ENCODE peak calls at places on chromosomes 11 and 22, in six cellular contexts. Z, N, L, E, V and H are unnamed samples.

GRCh38 chr22:35839811-35840739 is 122.4 kb downstream of the APOL5 start:
- DNase-seq in Z (peak; percentile 81), N (peak; percentile 96), L (peak; percentile 95), E (peak; percentile 86), V (peak; percentile 86), H (no peak)

GRCh38 chr22:22856364-22856763 is 31.3 kb upstream of the IGLL5 start:
- DNase-seq in Z (no peak), N (peak; percentile 8), L (no peak), E (no peak), V (no peak), H (no peak)

GRCh38 chr11:15818132-15818842 is 538.1 kb downstream of the SOX6 start:
- DNase-seq in Z (no peak), N (no peak), L (no peak), E (no peak), V (peak; percentile 41), H (no peak)

GRCh38 chr22:37017356-37017755 is 1.9 kb downstream of the TST start:
- DNase-seq in Z (no peak), N (no peak), L (no peak), E (no peak), V (no peak), H (no peak)

GRCh38 chr11:83174008-83174407 is 17.1 kb downstream of the PCF11 start:
- DNase-seq in Z (no peak), N (no peak), L (no peak), E (no peak), V (no peak), H (no peak)

GRCh38 chr11:20342347-20343279 is 20.9 kb upstream of the HTATIP2 start:
- DNase-seq in Z (no peak), N (peak; percentile 87), L (no peak), E (no peak), V (no peak), H (no peak)

GRCh38 chr11:68574308-68574707 is 110.0 kb upstream of the GAL start:
- DNase-seq in Z (no peak), N (no peak), L (no peak), E (no peak), V (no peak), H (no peak)

GRCh38 chr11:129440028-129440630 is 64.5 kb downstream of the BARX2 start:
- DNase-seq in Z (no peak), N (peak; percentile 46), L (no peak), E (no peak), V (no peak), H (no peak)

GRCh38 chr11:113926273-113927183 is 21.9 kb downstream of the HTR3B start:
- DNase-seq in Z (no peak), N (no peak), L (no peak), E (no peak), V (no peak), H (no peak)

GRCh38 chr11:19742595-19743292 is 30.1 kb downstream of the NAV2 start:
- DNase-seq in Z (peak; percentile 68), N (peak; percentile 81), L (no peak), E (peak; percentile 50), V (peak; percentile 83), H (peak; percentile 1)

GRCh38 chr22:19187716-19188563 is 9.4 kb upstream of the SLC25A1 start:
- DNase-seq in Z (no peak), N (no peak), L (no peak), E (no peak), V (no peak), H (no peak)

GRCh38 chr11:1759151-1759850 is 4.4 kb downstream of the CTSD start:
- DNase-seq in Z (no peak), N (no peak), L (no peak), E (no peak), V (no peak), H (no peak)

DNA sequence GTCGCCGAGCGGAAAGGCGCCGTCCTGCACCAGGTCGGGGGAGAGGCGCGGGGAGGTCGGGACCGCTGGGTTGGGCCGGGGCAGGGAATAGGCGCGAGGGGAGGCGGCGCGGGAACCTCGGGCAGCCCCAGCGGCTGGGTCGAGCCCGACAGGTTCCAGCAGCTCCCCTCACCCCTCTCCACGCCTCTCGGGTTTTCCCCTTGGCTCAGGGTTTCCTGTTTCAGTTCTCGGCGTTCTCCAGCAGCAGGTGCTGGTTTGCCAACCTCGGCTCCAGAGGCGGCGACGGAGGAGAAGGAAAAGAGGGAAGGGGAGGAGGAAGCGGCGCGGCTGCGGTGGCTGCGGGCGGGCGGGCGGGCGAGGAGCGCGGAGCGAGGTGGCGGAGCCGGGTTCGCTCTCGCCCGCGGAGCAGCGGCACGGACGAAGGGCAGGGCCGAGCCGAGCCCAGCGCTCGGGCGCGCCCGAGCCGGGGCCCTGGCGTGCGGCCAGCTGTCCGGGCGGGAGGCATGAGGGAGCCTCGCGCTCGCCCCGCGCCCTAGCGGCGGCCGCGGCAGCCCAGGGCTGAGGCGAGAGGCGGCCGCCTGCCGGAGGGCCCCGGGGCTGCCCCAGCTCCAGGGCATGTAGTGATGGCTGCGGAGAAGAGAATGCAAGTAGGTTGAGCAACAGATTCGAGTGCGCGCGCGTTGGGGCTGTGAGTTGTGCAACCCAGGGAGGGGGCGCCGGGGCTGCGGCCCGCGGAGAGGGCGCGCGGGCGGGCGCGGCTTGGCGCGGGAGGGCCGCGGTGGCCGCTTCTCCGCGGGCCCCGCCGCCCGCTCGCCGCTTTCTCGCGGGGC is at the start of gene ZC3H12C:
- DNase-seq in Z (peak; percentile 90), N (peak; percentile 88), L (no peak), E (peak; percentile 80), V (peak; percentile 89), H (peak; percentile 63)
- TF ChIP-seq POLR2AphosphoS5 in Z (peak; percentile 46), N (peak; percentile 61), L (peak; percentile 30), E (peak; percentile 28), V (no peak), H (no peak)

GRCh38 chr22:17107547-17107810 is 13.7 kb downstream of the TMEM121B start:
- DNase-seq in Z (no peak), N (no peak), L (no peak), E (no peak), V (no peak), H (no peak)

GRCh38 chr22:17105143-17106129 is 15.7 kb downstream of the TMEM121B start:
- DNase-seq in Z (no peak), N (no peak), L (no peak), E (no peak), V (no peak), H (no peak)

GRCh38 chr22:17108256-17109112 is 12.7 kb downstream of the TMEM121B start:
- DNase-seq in Z (no peak), N (no peak), L (no peak), E (no peak), V (no peak), H (no peak)

GRCh38 chr22:17106161-17106784 is 14.9 kb downstream of the TMEM121B start:
- DNase-seq in Z (no peak), N (peak; percentile 60), L (no peak), E (no peak), V (no peak), H (peak; percentile 85)

DNA sequence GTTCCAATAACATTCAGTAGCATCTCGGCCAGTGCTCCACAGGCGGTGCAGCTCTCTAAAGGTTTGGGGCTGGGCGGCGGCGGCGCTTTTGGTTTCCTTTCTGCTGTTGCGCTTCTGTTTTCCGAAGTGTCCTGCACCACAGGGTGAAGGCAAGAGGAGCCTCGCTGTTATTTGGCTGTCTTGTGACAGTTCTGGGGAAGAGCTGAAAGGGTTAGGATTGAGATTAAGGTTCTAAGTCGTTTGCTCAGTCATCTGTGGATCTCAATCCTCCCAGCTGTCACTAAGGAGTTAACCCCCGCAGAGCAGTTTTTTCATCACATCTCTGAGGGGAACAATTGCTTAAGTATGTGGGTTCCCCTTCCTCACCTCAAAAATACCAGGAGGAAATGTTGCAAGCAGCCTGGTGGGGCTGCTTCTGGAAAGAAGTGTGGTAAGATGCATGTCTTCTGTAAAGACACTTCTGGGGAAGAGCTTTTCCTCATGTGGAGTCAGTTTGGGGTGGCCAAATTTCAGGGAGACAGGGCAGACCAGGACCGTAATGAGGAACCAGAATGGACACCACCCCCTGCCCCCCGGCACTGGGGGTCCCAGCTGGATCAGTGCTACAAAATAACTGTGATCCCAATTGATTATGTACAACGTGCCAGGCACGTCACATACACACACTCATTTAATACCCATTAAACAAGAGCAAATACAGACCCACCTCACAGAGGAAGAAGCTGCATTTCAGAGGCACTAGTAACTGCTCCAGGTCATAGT is 14.2 kb downstream of the TMEM121B start:
- DNase-seq in Z (no peak), N (no peak), L (no peak), E (no peak), V (no peak), H (peak; percentile 98)
- TF ChIP-seq POLR2AphosphoS5 in Z (no peak), N (no peak), L (no peak), E (no peak), V (no peak), H (peak; percentile 99)

GRCh38 chr11:126062679-126063509 is at the start of gene CDON:
- DNase-seq in Z (peak; percentile 100), N (peak; percentile 97), L (peak; percentile 57), E (peak; percentile 99), V (peak; percentile 93), H (peak; percentile 79)
- TF ChIP-seq POLR2AphosphoS5 in Z (no peak), N (peak; percentile 60), L (peak; percentile 34), E (no peak), V (peak; percentile 73), H (peak; percentile 58)

GRCh38 chr22:28034145-28034759 is 115.2 kb upstream of the PITPNB start:
- DNase-seq in Z (no peak), N (no peak), L (no peak), E (no peak), V (no peak), H (no peak)

GRCh38 chr22:28032896-28033295 is 113.8 kb upstream of the PITPNB start:
- DNase-seq in Z (no peak), N (no peak), L (no peak), E (no peak), V (no peak), H (no peak)

GRCh38 chr22:28030442-28030841 is 111.4 kb upstream of the PITPNB start:
- DNase-seq in Z (no peak), N (no peak), L (no peak), E (no peak), V (no peak), H (no peak)

GRCh38 chr22:28031383-28031922 is 112.4 kb upstream of the PITPNB start:
- DNase-seq in Z (no peak), N (no peak), L (no peak), E (no peak), V (no peak), H (no peak)

GRCh38 chr22:28034760-28035401 is 115.8 kb upstream of the PITPNB start:
- DNase-seq in Z (peak; percentile 64), N (no peak), L (peak; percentile 57), E (peak; percentile 15), V (peak; percentile 41), H (no peak)
- TF ChIP-seq POLR2AphosphoS5 in Z (peak; percentile 37), N (no peak), L (no peak), E (no peak), V (no peak), H (no peak)

DNA sequence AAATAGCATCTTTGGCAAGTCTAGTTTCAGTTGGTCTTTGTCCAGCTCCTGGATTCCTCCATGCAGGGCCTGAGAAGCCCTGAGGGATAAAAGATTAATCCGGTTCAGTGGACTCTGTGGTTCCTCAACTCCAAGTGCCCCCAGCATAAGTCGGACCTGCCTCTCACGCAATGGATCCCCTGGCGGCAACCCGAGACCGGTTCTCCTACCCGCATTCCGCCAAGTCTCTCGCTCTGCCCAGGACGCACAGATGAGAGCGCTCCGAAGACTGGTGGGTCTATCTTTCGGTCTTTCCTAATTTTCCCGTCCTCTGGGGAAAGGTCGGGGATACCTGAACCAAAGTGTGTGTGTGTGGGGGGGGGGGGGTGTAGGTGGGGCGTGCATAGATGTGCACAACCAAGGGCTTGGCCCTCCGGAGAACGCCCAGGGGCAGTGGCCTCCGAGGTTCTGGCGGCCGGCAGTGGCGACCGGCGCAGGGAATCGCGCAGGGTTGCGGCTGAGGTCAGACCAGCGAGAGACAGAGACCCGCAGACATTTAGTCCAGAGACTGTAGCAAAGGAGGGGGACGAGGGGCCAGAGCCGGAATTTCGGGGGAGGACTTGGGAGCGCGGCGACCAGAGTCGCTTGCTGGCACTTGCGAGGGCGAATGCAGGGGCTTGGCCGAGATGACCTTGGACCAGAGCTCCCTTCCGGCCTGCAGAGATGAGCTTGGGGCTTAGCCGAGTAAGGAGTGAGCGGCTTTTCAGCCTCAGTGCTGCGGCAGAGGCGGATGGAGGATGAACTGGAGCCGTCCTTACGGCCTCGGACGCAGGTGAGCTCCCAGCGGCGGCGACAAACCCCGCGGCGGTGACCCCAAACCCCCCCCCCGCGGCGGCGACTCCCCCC is 712 bp upstream of the SLC2A11 start:
- DNase-seq in Z (peak; percentile 63), N (peak; percentile 83), L (no peak), E (no peak), V (peak; percentile 60), H (no peak)
- TF ChIP-seq POLR2AphosphoS5 in Z (no peak), N (no peak), L (no peak), E (no peak), V (no peak), H (no peak)